ENCODE peak calls at places on chromosomes 12 and 14, in nine cellular contexts. One of them, this sample, is unnamed.

GRCh38 chr14:48963231-48963630 is 622.9 kb downstream of the RPS29 start:
- DNase-seq in pancreas: no peak
- DNase-seq in thyroid gland: no peak
- DNase-seq in CD4-positive, CD25-positive, alpha-beta regulatory T cell: no peak
- DNase-seq in ovary: no peak
- DNase-seq in psoas muscle: no peak
- DNase-seq in Peyer's patch: no peak
- DNase-seq in tibial artery: no peak
- DNase-seq in GM23248: no peak
- DNase-seq in this sample: no peak

GRCh38 chr12:63845726-63846125 is 1.2 kb downstream of the SRGAP1 start:
- DNase-seq in GM23248: peak; percentile 74
- DNase-seq in ovary: no peak
- DNase-seq in thyroid gland: no peak
- DNase-seq in Peyer's patch: no peak
- DNase-seq in pancreas: no peak
- DNase-seq in tibial artery: no peak
- DNase-seq in CD4-positive, CD25-positive, alpha-beta regulatory T cell: no peak
- DNase-seq in psoas muscle: no peak
- DNase-seq in this sample: no peak

GRCh38 chr12:58588771-58589170 is 331.5 kb downstream of the LRIG3 start:
- DNase-seq in CD4-positive, CD25-positive, alpha-beta regulatory T cell: no peak
- DNase-seq in ovary: no peak
- DNase-seq in psoas muscle: no peak
- DNase-seq in thyroid gland: no peak
- DNase-seq in GM23248: peak; percentile 82
- DNase-seq in pancreas: no peak
- DNase-seq in Peyer's patch: no peak
- DNase-seq in tibial artery: no peak
- DNase-seq in this sample: no peak

GRCh38 chr12:6268484-6269157 is 41.9 kb upstream of the PLEKHG6 start:
- DNase-seq in CD4-positive, CD25-positive, alpha-beta regulatory T cell: no peak
- DNase-seq in thyroid gland: peak; percentile 91
- DNase-seq in tibial artery: no peak
- DNase-seq in pancreas: no peak
- DNase-seq in ovary: peak; percentile 82
- DNase-seq in psoas muscle: no peak
- DNase-seq in GM23248: no peak
- DNase-seq in Peyer's patch: peak; percentile 34
- DNase-seq in this sample: no peak

GRCh38 chr14:96160030-96160912 is 44.4 kb upstream of the BDKRB2 start:
- DNase-seq in tibial artery: no peak
- DNase-seq in GM23248: no peak
- DNase-seq in ovary: no peak
- DNase-seq in psoas muscle: no peak
- DNase-seq in thyroid gland: no peak
- DNase-seq in Peyer's patch: no peak
- DNase-seq in CD4-positive, CD25-positive, alpha-beta regulatory T cell: no peak
- DNase-seq in pancreas: no peak
- DNase-seq in this sample: no peak

GRCh38 chr14:55869397-55870049 is 248.7 kb upstream of the PELI2 start:
- DNase-seq in CD4-positive, CD25-positive, alpha-beta regulatory T cell: no peak
- DNase-seq in tibial artery: no peak
- DNase-seq in psoas muscle: no peak
- DNase-seq in thyroid gland: no peak
- DNase-seq in GM23248: no peak
- DNase-seq in ovary: no peak
- DNase-seq in pancreas: no peak
- DNase-seq in Peyer's patch: no peak
- DNase-seq in this sample: no peak

GRCh38 chr12:2341871-2342270 is 289.1 kb downstream of the CACNA1C start:
- DNase-seq in pancreas: no peak
- DNase-seq in psoas muscle: no peak
- DNase-seq in Peyer's patch: no peak
- DNase-seq in CD4-positive, CD25-positive, alpha-beta regulatory T cell: no peak
- DNase-seq in ovary: no peak
- DNase-seq in GM23248: peak; percentile 87
- DNase-seq in thyroid gland: no peak
- DNase-seq in tibial artery: no peak
- DNase-seq in this sample: no peak

GRCh38 chr12:103093499-103094106 is 136.1 kb downstream of the ASCL1 start:
- DNase-seq in psoas muscle: no peak
- DNase-seq in CD4-positive, CD25-positive, alpha-beta regulatory T cell: no peak
- DNase-seq in Peyer's patch: peak; percentile 50
- DNase-seq in GM23248: no peak
- DNase-seq in thyroid gland: no peak
- DNase-seq in tibial artery: no peak
- DNase-seq in ovary: no peak
- DNase-seq in pancreas: no peak
- DNase-seq in this sample: no peak

GRCh38 chr12:72024613-72025012 is 86.0 kb downstream of the TPH2 start:
- DNase-seq in pancreas: no peak
- DNase-seq in GM23248: no peak
- DNase-seq in Peyer's patch: no peak
- DNase-seq in CD4-positive, CD25-positive, alpha-beta regulatory T cell: no peak
- DNase-seq in tibial artery: no peak
- DNase-seq in psoas muscle: no peak
- DNase-seq in thyroid gland: no peak
- DNase-seq in ovary: no peak
- DNase-seq in this sample: no peak

DNA sequence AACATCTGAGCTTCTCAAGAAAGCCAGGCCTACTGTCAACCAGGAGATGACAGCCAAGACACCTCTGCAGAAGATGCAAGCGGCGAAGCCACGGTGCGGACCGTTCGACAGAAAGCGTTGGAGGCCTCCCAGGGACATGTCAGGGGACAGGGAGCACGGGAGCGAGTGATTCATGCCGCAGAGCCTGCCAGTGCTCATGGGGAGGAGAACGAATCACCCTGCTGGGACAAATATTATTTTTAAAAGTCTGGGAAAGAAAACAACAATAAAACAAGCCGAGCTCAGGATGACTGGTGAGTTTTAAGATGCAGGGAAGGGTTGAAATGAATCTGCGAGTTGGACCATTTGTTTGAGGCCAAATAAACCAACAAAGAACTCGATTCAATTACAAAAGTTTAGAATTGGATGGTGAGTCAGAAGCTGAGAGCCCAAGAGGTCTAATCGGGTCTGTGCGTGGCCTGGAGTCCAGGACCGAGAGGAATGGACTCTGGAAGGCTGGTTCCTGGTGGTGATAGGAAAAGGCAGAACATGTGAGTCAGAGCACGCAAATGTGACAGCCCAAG is 91.0 kb downstream of the RBM19 start:
- DNase-seq in pancreas: no peak
- DNase-seq in GM23248: peak; percentile 5
- DNase-seq in tibial artery: no peak
- DNase-seq in thyroid gland: no peak
- DNase-seq in psoas muscle: no peak
- DNase-seq in CD4-positive, CD25-positive, alpha-beta regulatory T cell: no peak
- DNase-seq in ovary: no peak
- DNase-seq in Peyer's patch: peak; percentile 43
- DNase-seq in this sample: no peak
- H3K27ac ChIP-seq in pancreas: no peak overlapping the region
- H3K27ac ChIP-seq in GM23248: no peak overlapping the region
- H3K27ac ChIP-seq in tibial artery: no peak overlapping the region
- H3K27ac ChIP-seq in thyroid gland: no peak overlapping the region
- H3K27ac ChIP-seq in psoas muscle: no peak overlapping the region
- H3K27ac ChIP-seq in CD4-positive, CD25-positive, alpha-beta regulatory T cell: no peak overlapping the region
- H3K27ac ChIP-seq in ovary: no peak overlapping the region
- H3K27ac ChIP-seq in Peyer's patch: no peak overlapping the region
- H3K27ac ChIP-seq in this sample: no peak overlapping the region

DNA sequence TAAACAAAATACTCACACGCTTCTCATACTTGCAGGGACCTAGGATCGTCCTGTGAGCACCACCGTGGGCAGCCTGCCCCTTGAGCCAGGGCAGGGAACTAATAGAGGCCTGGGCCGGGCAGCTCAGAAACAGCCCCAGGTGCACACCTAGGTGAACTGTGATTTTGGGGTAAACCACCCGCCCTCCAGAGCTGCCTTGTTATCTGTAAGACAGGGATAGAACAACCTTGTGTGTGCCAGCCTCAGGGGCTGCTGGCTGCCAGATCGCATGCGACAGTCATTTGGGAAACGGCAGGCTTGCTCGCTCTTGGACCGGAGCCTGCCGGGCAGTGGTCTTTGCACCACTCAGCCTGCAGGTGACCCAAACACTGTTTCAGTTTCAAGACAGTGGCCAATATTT is 86.8 kb downstream of the ADGRD1 start:
- DNase-seq in pancreas: no peak
- DNase-seq in CD4-positive, CD25-positive, alpha-beta regulatory T cell: no peak
- DNase-seq in psoas muscle: no peak
- DNase-seq in GM23248: no peak
- DNase-seq in tibial artery: no peak
- DNase-seq in Peyer's patch: no peak
- DNase-seq in thyroid gland: no peak
- DNase-seq in ovary: no peak
- DNase-seq in this sample: peak; percentile 33
- H3K36me3 ChIP-seq in pancreas: no peaks in the 10 kb centered on the region
- H3K36me3 ChIP-seq in CD4-positive, CD25-positive, alpha-beta regulatory T cell: no peaks in the 10 kb centered on the region
- H3K36me3 ChIP-seq in psoas muscle: no peaks in the 10 kb centered on the region
- H3K36me3 ChIP-seq in GM23248: no peaks in the 10 kb centered on the region
- H3K36me3 ChIP-seq in tibial artery: no peaks in the 10 kb centered on the region
- H3K36me3 ChIP-seq in Peyer's patch: no peaks in the 10 kb centered on the region
- H3K36me3 ChIP-seq in thyroid gland: no peaks in the 10 kb centered on the region
- H3K36me3 ChIP-seq in ovary: no peaks in the 10 kb centered on the region
- H3K36me3 ChIP-seq in this sample: no peaks in the 10 kb centered on the region

DNA sequence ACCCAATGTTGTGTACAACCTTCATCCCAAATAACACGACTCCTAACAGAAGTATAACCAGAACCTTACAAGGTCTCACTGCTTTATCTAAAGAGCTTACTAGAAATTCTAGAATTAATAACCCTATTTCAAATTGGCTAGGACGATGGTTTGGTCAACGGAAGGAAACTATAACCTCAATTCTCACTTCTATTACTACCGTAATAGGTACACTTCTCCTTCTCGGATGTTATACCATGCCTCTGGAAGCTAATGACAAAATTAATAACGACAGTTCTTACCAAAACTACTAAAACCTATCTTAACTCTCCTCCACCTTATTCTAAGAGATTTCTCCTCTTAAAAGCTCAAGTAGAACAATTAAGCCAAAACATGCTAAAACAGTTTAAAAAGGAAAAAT is 23.6 kb upstream of the UBC start:
- DNase-seq in tibial artery: no peak
- DNase-seq in Peyer's patch: no peak
- DNase-seq in psoas muscle: no peak
- DNase-seq in ovary: no peak
- DNase-seq in pancreas: no peak
- DNase-seq in CD4-positive, CD25-positive, alpha-beta regulatory T cell: peak; percentile 13
- DNase-seq in GM23248: no peak
- DNase-seq in thyroid gland: no peak
- DNase-seq in this sample: no peak
- H3K4me3 ChIP-seq in tibial artery: peak overlapping the region; percentile 50
- H3K4me3 ChIP-seq in Peyer's patch: no peak overlapping the region
- H3K4me3 ChIP-seq in psoas muscle: peak overlapping the region; percentile 66
- H3K4me3 ChIP-seq in ovary: peak overlapping the region; percentile 53
- H3K4me3 ChIP-seq in pancreas: peak overlapping the region; percentile 46
- H3K4me3 ChIP-seq in CD4-positive, CD25-positive, alpha-beta regulatory T cell: peak overlapping the region; percentile 95
- H3K4me3 ChIP-seq in GM23248: peak overlapping the region; percentile 65
- H3K4me3 ChIP-seq in thyroid gland: no peak overlapping the region
- H3K4me3 ChIP-seq in this sample: no peak overlapping the region

GRCh38 chr14:100695423-100695738 is 31.3 kb upstream of the DLK1 start:
- DNase-seq in pancreas: no peak
- DNase-seq in CD4-positive, CD25-positive, alpha-beta regulatory T cell: no peak
- DNase-seq in Peyer's patch: no peak
- DNase-seq in GM23248: no peak
- DNase-seq in tibial artery: no peak
- DNase-seq in ovary: no peak
- DNase-seq in psoas muscle: no peak
- DNase-seq in thyroid gland: no peak
- DNase-seq in this sample: no peak

GRCh38 chr14:100693877-100694578 is 32.7 kb upstream of the DLK1 start:
- DNase-seq in Peyer's patch: no peak
- DNase-seq in ovary: no peak
- DNase-seq in GM23248: no peak
- DNase-seq in pancreas: no peak
- DNase-seq in psoas muscle: no peak
- DNase-seq in CD4-positive, CD25-positive, alpha-beta regulatory T cell: no peak
- DNase-seq in tibial artery: no peak
- DNase-seq in thyroid gland: no peak
- DNase-seq in this sample: no peak

GRCh38 chr14:100696590-100696989 is 30.1 kb upstream of the DLK1 start:
- DNase-seq in ovary: no peak
- DNase-seq in CD4-positive, CD25-positive, alpha-beta regulatory T cell: no peak
- DNase-seq in thyroid gland: peak; percentile 34
- DNase-seq in Peyer's patch: no peak
- DNase-seq in tibial artery: no peak
- DNase-seq in GM23248: peak; percentile 20
- DNase-seq in psoas muscle: no peak
- DNase-seq in pancreas: no peak
- DNase-seq in this sample: no peak

GRCh38 chr14:100696017-100696416 is 30.7 kb upstream of the DLK1 start:
- DNase-seq in CD4-positive, CD25-positive, alpha-beta regulatory T cell: no peak
- DNase-seq in thyroid gland: no peak
- DNase-seq in pancreas: peak; percentile 3
- DNase-seq in GM23248: no peak
- DNase-seq in tibial artery: no peak
- DNase-seq in psoas muscle: no peak
- DNase-seq in Peyer's patch: no peak
- DNase-seq in ovary: no peak
- DNase-seq in this sample: no peak

DNA sequence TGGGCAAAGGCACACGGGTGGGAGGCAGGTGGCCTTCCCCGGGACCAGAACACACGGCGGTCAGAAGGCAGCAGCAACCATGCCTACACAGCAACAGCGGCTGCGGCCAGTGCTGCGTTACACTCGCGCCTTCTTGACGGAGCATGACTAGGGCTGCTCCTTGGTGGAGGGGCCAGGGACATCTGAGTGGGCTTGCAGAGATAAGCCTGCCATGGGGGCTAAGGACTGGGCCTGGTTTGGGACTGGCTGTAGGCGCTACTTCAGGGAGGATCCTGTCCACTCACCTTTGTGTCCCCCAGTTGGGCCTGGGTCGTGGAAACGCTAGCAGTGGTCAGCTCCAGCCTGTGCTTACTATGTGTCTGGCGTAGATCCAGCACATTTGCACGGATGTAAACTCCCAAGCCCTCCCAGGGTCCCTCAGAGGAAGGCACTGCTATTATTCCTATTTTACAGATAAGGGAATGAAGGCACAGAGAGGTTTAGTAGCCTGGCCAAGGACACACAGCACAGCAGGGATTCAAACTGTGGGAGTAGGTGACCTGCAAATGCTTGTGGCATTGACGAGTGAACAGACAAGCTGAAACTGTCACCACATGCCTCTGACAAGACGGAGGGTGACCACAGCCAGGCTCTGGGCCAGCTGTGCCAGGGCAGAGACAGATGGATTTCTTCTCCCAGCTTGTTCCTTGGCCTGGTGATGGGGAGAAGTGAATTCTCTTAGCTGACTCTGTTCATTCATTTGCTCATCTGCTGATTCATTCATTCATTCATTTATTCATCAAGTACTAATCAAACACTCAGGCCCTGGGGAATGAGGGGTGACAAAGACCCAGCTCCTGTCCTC is 31.9 kb upstream of the DLK1 start:
- DNase-seq in thyroid gland: no peak
- DNase-seq in Peyer's patch: no peak
- DNase-seq in ovary: peak; percentile 27
- DNase-seq in tibial artery: no peak
- DNase-seq in GM23248: no peak
- DNase-seq in pancreas: peak; percentile 5
- DNase-seq in psoas muscle: no peak
- DNase-seq in CD4-positive, CD25-positive, alpha-beta regulatory T cell: no peak
- DNase-seq in this sample: no peak
- H3K27ac ChIP-seq in thyroid gland: no peak overlapping the region
- H3K27ac ChIP-seq in Peyer's patch: no peak overlapping the region
- H3K27ac ChIP-seq in ovary: no peak overlapping the region
- H3K27ac ChIP-seq in tibial artery: no peak overlapping the region
- H3K27ac ChIP-seq in GM23248: no peak overlapping the region
- H3K27ac ChIP-seq in pancreas: no peak overlapping the region
- H3K27ac ChIP-seq in psoas muscle: no peak overlapping the region
- H3K27ac ChIP-seq in CD4-positive, CD25-positive, alpha-beta regulatory T cell: no peak overlapping the region
- H3K27ac ChIP-seq in this sample: no peak overlapping the region

This sample was measured in right lobe of liver.